ENCODE peak calls at places on chromosomes 16 and 17, in nine cellular contexts. One of them, this sample, is unnamed.
A peak's percentile ranks its signal among the peaks of the same experiment; 100 is the strongest.

GRCh38 chr16:81492965-81493754 is 48.6 kb downstream of the CMIP start:
- DNase-seq in pancreas: peak; percentile 29
- DNase-seq in right atrium auricular region: no peak
- DNase-seq in H7: no peak
- DNase-seq in endothelial cell of umbilical vein: no peak
- DNase-seq in bronchial epithelial cell: peak; percentile 70
- DNase-seq in fibroblast of lung: no peak
- DNase-seq in Peyer's patch: no peak
- DNase-seq in neuronal stem cell: no peak
- DNase-seq in this sample: no peak

GRCh38 chr17:82831041-82831817 is 8.6 kb downstream of the ZNF750 start:
- DNase-seq in right atrium auricular region: no peak
- DNase-seq in endothelial cell of umbilical vein: no peak
- DNase-seq in bronchial epithelial cell: no peak
- DNase-seq in H7: peak; percentile 64
- DNase-seq in Peyer's patch: no peak
- DNase-seq in pancreas: no peak
- DNase-seq in fibroblast of lung: no peak
- DNase-seq in neuronal stem cell: no peak
- DNase-seq in this sample: no peak

GRCh38 chr16:27232061-27232841 is 28.9 kb downstream of the KDM8 start:
- DNase-seq in fibroblast of lung: no peak
- DNase-seq in right atrium auricular region: no peak
- DNase-seq in pancreas: no peak
- DNase-seq in endothelial cell of umbilical vein: no peak
- DNase-seq in H7: peak; percentile 20
- DNase-seq in bronchial epithelial cell: no peak
- DNase-seq in Peyer's patch: peak; percentile 86
- DNase-seq in neuronal stem cell: no peak
- DNase-seq in this sample: no peak

GRCh38 chr16:78291642-78292041 is 192.2 kb downstream of the WWOX start:
- DNase-seq in neuronal stem cell: no peak
- DNase-seq in bronchial epithelial cell: no peak
- DNase-seq in H7: no peak
- DNase-seq in endothelial cell of umbilical vein: no peak
- DNase-seq in right atrium auricular region: no peak
- DNase-seq in Peyer's patch: no peak
- DNase-seq in pancreas: no peak
- DNase-seq in fibroblast of lung: no peak
- DNase-seq in this sample: no peak

GRCh38 chr17:16258916-16259315 is 41.9 kb downstream of the PIGL start:
- DNase-seq in pancreas: no peak
- DNase-seq in bronchial epithelial cell: no peak
- DNase-seq in Peyer's patch: no peak
- DNase-seq in endothelial cell of umbilical vein: no peak
- DNase-seq in H7: no peak
- DNase-seq in neuronal stem cell: no peak
- DNase-seq in fibroblast of lung: peak; percentile 71
- DNase-seq in right atrium auricular region: no peak
- DNase-seq in this sample: peak; percentile 58

GRCh38 chr17:47905221-47905733 is 9.2 kb downstream of the SP2 start:
- DNase-seq in Peyer's patch: no peak
- DNase-seq in endothelial cell of umbilical vein: peak; percentile 77
- DNase-seq in bronchial epithelial cell: peak; percentile 66
- DNase-seq in neuronal stem cell: no peak
- DNase-seq in fibroblast of lung: peak; percentile 73
- DNase-seq in pancreas: peak; percentile 39
- DNase-seq in right atrium auricular region: peak; percentile 84
- DNase-seq in H7: no peak
- DNase-seq in this sample: peak; percentile 68

GRCh38 chr16:70152578-70153302 is 20.8 kb upstream of the CLEC18C start:
- DNase-seq in right atrium auricular region: no peak
- DNase-seq in neuronal stem cell: no peak
- DNase-seq in pancreas: no peak
- DNase-seq in bronchial epithelial cell: no peak
- DNase-seq in endothelial cell of umbilical vein: peak; percentile 1
- DNase-seq in Peyer's patch: no peak
- DNase-seq in fibroblast of lung: no peak
- DNase-seq in H7: peak; percentile 18
- DNase-seq in this sample: no peak

GRCh38 chr17:66686601-66687000 is 148.3 kb upstream of the CACNG5 start:
- DNase-seq in neuronal stem cell: no peak
- DNase-seq in right atrium auricular region: no peak
- DNase-seq in pancreas: no peak
- DNase-seq in endothelial cell of umbilical vein: no peak
- DNase-seq in bronchial epithelial cell: no peak
- DNase-seq in fibroblast of lung: no peak
- DNase-seq in H7: no peak
- DNase-seq in Peyer's patch: no peak
- DNase-seq in this sample: no peak

GRCh38 chr17:78409191-78409621 is 30.8 kb downstream of the PGS1 start:
- DNase-seq in endothelial cell of umbilical vein: no peak
- DNase-seq in right atrium auricular region: no peak
- DNase-seq in Peyer's patch: peak; percentile 90
- DNase-seq in bronchial epithelial cell: no peak
- DNase-seq in neuronal stem cell: no peak
- DNase-seq in fibroblast of lung: no peak
- DNase-seq in pancreas: peak; percentile 75
- DNase-seq in H7: no peak
- DNase-seq in this sample: no peak

GRCh38 chr17:78403822-78404221 is 25.4 kb downstream of the PGS1 start:
- DNase-seq in H7: no peak
- DNase-seq in Peyer's patch: no peak
- DNase-seq in right atrium auricular region: no peak
- DNase-seq in neuronal stem cell: no peak
- DNase-seq in endothelial cell of umbilical vein: no peak
- DNase-seq in fibroblast of lung: no peak
- DNase-seq in bronchial epithelial cell: no peak
- DNase-seq in pancreas: no peak
- DNase-seq in this sample: no peak

GRCh38 chr17:78408476-78409020 is 30.1 kb downstream of the PGS1 start:
- DNase-seq in bronchial epithelial cell: no peak
- DNase-seq in neuronal stem cell: no peak
- DNase-seq in fibroblast of lung: no peak
- DNase-seq in right atrium auricular region: no peak
- DNase-seq in pancreas: no peak
- DNase-seq in endothelial cell of umbilical vein: no peak
- DNase-seq in H7: no peak
- DNase-seq in Peyer's patch: peak; percentile 84
- DNase-seq in this sample: no peak

GRCh38 chr17:78406396-78406795 is 27.9 kb downstream of the PGS1 start:
- DNase-seq in bronchial epithelial cell: no peak
- DNase-seq in H7: no peak
- DNase-seq in endothelial cell of umbilical vein: no peak
- DNase-seq in right atrium auricular region: no peak
- DNase-seq in Peyer's patch: no peak
- DNase-seq in fibroblast of lung: no peak
- DNase-seq in neuronal stem cell: no peak
- DNase-seq in pancreas: no peak
- DNase-seq in this sample: no peak

DNA sequence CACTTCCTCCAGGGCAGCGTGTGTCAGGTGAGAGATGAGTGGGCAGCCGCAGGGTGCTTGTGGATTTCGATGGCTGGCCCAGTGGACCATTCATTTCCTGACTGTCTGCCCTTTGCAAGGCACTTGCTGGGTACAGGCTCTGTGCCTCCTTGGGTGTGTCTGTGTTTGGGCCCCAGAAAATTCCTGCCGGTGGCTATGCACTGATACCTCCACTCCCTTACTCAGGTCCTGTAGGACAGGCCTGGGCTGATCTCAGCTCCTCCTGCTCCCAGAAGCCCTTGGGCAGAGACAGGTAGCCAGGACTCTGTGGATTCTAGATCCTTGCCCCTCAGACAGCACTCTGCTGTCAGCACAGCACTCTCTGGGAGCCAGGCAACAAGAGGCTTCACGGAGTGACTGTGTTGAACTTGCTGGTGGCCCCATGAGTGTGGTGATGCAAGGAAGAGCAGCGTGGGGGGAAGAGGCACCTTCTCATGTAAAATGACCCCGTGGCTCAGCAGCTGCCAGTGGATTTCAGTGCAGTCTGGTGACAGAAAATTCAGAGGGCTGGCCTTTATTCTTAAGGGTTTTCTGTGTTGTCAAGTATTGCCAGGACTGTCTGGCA is 29.0 kb downstream of the PGS1 start:
- DNase-seq in endothelial cell of umbilical vein: no peak
- DNase-seq in Peyer's patch: no peak
- DNase-seq in right atrium auricular region: no peak
- DNase-seq in fibroblast of lung: no peak
- DNase-seq in neuronal stem cell: no peak
- DNase-seq in pancreas: no peak
- DNase-seq in H7: no peak
- DNase-seq in bronchial epithelial cell: peak; percentile 52
- DNase-seq in this sample: peak; percentile 42
- H3K36me3 ChIP-seq in endothelial cell of umbilical vein: peaks cover 33% of the 10 kb centered on the region
- H3K36me3 ChIP-seq in Peyer's patch: peaks cover 38% of the 10 kb centered on the region
- H3K36me3 ChIP-seq in right atrium auricular region: peaks cover 36% of the 10 kb centered on the region
- H3K36me3 ChIP-seq in fibroblast of lung: peaks cover 9% of the 10 kb centered on the region
- H3K36me3 ChIP-seq in neuronal stem cell: peaks cover 44% of the 10 kb centered on the region
- H3K36me3 ChIP-seq in pancreas: peaks cover 11% of the 10 kb centered on the region
- H3K36me3 ChIP-seq in H7: peaks cover 20% of the 10 kb centered on the region
- H3K36me3 ChIP-seq in bronchial epithelial cell: peaks cover 11% of the 10 kb centered on the region
- H3K36me3 ChIP-seq in this sample: peaks cover 12% of the 10 kb centered on the region

DNA sequence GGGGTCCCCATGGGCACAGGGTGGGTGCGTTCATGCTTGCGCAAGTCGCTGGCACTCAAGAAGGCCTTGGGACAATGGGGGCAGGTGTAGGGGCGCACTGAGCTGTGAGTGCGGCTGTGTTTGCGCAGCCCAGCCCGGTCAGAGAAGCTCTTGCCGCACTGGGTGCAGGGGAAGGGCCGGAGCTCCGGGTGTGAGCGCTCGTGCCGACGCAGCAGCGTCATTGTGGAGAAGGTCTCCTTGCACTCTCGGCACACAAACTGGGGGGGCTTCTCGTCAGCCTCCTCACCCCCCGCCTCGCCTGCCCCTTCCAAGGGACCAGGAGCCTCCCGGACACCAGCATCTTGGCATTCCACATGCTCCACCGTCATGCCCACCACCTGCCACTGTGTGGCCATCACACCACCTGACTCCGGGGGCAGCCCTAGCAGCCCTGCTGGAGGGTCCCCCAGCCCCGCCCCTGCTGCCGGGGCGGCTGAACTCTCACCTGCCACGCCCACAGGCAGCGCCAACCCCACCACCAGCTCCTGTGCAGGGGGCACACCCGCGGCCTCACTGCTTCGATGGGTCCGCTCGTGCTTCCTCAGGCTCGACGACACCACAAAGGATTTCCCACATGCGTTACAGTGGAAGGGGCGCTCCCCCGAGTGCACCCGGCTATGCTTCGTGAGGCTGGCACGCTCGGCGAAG is 12.8 kb downstream of the ZNF668 start:
- DNase-seq in endothelial cell of umbilical vein: no peak
- DNase-seq in Peyer's patch: no peak
- DNase-seq in fibroblast of lung: no peak
- DNase-seq in bronchial epithelial cell: no peak
- DNase-seq in H7: peak; percentile 61
- DNase-seq in right atrium auricular region: no peak
- DNase-seq in pancreas: no peak
- DNase-seq in neuronal stem cell: no peak
- DNase-seq in this sample: no peak
- H3K36me3 ChIP-seq in endothelial cell of umbilical vein: peaks cover 19% of the 10 kb centered on the region
- H3K36me3 ChIP-seq in Peyer's patch: peaks cover 27% of the 10 kb centered on the region
- H3K36me3 ChIP-seq in fibroblast of lung: peaks cover 27% of the 10 kb centered on the region
- H3K36me3 ChIP-seq in bronchial epithelial cell: peaks cover 14% of the 10 kb centered on the region
- H3K36me3 ChIP-seq in H7: no peaks in the 10 kb centered on the region
- H3K36me3 ChIP-seq in right atrium auricular region: peaks cover 25% of the 10 kb centered on the region
- H3K36me3 ChIP-seq in pancreas: peaks cover 10% of the 10 kb centered on the region
- H3K36me3 ChIP-seq in neuronal stem cell: peaks cover 26% of the 10 kb centered on the region
- H3K36me3 ChIP-seq in this sample: no peaks in the 10 kb centered on the region

GRCh38 chr17:78316115-78316866 is 43.6 kb downstream of the SOCS3 start:
- DNase-seq in endothelial cell of umbilical vein: no peak
- DNase-seq in bronchial epithelial cell: no peak
- DNase-seq in right atrium auricular region: no peak
- DNase-seq in neuronal stem cell: no peak
- DNase-seq in Peyer's patch: no peak
- DNase-seq in H7: peak; percentile 80
- DNase-seq in fibroblast of lung: no peak
- DNase-seq in pancreas: no peak
- DNase-seq in this sample: no peak

GRCh38 chr17:78318407-78318806 is 41.5 kb downstream of the SOCS3 start:
- DNase-seq in neuronal stem cell: no peak
- DNase-seq in right atrium auricular region: no peak
- DNase-seq in fibroblast of lung: no peak
- DNase-seq in pancreas: no peak
- DNase-seq in Peyer's patch: no peak
- DNase-seq in endothelial cell of umbilical vein: no peak
- DNase-seq in bronchial epithelial cell: no peak
- DNase-seq in H7: peak; percentile 43
- DNase-seq in this sample: no peak

GRCh38 chr17:78316867-78317816 is 42.7 kb downstream of the SOCS3 start:
- DNase-seq in right atrium auricular region: no peak
- DNase-seq in endothelial cell of umbilical vein: no peak
- DNase-seq in Peyer's patch: peak; percentile 75
- DNase-seq in fibroblast of lung: peak; percentile 48
- DNase-seq in neuronal stem cell: no peak
- DNase-seq in bronchial epithelial cell: peak; percentile 43
- DNase-seq in pancreas: peak; percentile 48
- DNase-seq in H7: peak; percentile 96
- DNase-seq in this sample: peak; percentile 44

GRCh38 chr17:78318843-78319242 is 41.0 kb downstream of the SOCS3 start:
- DNase-seq in Peyer's patch: no peak
- DNase-seq in fibroblast of lung: no peak
- DNase-seq in pancreas: no peak
- DNase-seq in H7: no peak
- DNase-seq in right atrium auricular region: no peak
- DNase-seq in neuronal stem cell: no peak
- DNase-seq in endothelial cell of umbilical vein: no peak
- DNase-seq in bronchial epithelial cell: no peak
- DNase-seq in this sample: no peak

DNA sequence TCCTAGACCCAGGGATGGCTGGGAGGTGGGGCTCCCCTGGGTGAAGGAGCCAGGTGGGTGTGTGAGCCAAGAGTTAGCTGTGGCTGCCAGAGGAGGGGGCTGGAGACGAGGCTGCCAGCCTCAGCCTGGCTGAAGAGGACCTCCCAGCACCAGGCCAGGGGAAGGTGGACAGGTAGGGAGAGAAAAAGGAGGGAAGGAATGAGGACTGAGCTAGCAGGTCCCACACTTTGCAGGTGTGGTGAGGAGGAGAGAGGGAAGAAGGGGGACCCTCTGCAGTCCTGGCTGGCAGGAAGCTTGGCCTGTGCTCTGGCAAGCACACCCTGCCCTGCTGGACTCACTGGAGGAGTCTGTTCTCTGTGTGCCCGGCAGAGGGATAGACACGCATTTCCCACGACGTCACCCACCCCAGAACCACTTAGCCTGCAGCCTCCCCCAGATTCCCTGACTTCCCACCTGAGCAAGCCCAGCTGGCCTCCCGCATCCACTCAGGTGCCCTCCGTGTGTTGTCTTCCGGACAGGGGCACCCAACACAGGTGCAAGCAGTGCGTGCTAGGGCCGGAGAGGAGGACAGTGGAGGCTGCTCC is 42.0 kb downstream of the SOCS3 start:
- DNase-seq in fibroblast of lung: no peak
- DNase-seq in Peyer's patch: no peak
- DNase-seq in H7: peak; percentile 61
- DNase-seq in right atrium auricular region: no peak
- DNase-seq in endothelial cell of umbilical vein: no peak
- DNase-seq in neuronal stem cell: no peak
- DNase-seq in pancreas: no peak
- DNase-seq in bronchial epithelial cell: no peak
- DNase-seq in this sample: no peak
- H3K36me3 ChIP-seq in fibroblast of lung: no peaks in the 10 kb centered on the region
- H3K36me3 ChIP-seq in Peyer's patch: no peaks in the 10 kb centered on the region
- H3K36me3 ChIP-seq in H7: no peaks in the 10 kb centered on the region
- H3K36me3 ChIP-seq in right atrium auricular region: no peaks in the 10 kb centered on the region
- H3K36me3 ChIP-seq in endothelial cell of umbilical vein: no peaks in the 10 kb centered on the region
- H3K36me3 ChIP-seq in neuronal stem cell: no peaks in the 10 kb centered on the region
- H3K36me3 ChIP-seq in pancreas: no peaks in the 10 kb centered on the region
- H3K36me3 ChIP-seq in bronchial epithelial cell: no peaks in the 10 kb centered on the region
- H3K36me3 ChIP-seq in this sample: no peaks in the 10 kb centered on the region

DNA sequence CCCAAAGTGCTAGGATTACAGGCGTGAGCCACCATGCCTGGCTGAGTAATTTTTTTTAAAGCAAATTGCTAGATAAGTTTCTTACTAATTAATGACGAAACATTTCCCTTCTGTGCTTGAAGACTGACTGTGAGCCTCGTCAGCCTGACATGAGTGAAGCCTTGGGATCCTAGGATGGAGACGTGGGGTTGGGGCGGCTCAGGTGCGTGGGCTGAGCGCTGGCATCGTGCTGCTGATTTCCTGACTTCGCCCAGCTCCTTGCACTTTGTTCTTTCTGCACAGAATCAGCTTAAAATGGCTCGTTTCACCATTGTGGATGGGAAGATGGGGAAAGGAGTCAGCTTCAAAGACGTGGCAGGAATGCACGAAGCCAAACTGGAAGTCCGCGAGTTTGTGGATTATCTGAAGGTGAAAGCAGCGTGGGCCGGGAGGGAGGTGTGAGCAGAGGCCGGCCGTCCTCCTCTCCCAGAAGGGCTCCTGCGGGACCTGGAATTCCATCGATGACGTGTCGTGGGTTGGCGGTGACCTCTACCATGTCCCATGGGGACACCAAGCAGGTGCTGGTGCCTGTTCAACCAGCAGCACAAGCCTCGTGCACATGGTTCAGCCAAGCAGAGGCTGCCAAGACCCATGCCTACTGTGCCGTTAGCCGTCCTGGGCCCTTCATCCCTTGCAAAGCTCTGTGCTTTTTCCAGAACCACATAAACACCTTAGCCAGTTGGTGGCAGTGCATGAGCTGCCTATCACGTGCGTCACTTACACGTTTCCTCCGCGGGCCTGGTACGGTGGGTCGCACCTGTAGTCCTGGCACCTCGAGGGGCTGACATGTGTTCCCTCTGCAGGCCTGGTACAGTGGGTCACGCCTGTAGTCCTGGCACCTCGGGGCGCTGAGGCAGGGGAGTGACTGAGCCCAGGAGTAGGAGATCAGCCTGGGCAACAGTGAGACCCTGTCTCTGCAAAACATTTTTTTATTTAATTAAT is 22.5 kb downstream of the SPG7 start:
- DNase-seq in bronchial epithelial cell: no peak
- DNase-seq in H7: no peak
- DNase-seq in endothelial cell of umbilical vein: no peak
- DNase-seq in neuronal stem cell: no peak
- DNase-seq in pancreas: no peak
- DNase-seq in Peyer's patch: no peak
- DNase-seq in fibroblast of lung: no peak
- DNase-seq in right atrium auricular region: no peak
- DNase-seq in this sample: no peak
- H3K36me3 ChIP-seq in bronchial epithelial cell: peaks cover 39% of the 10 kb centered on the region
- H3K36me3 ChIP-seq in H7: peaks cover 57% of the 10 kb centered on the region
- H3K36me3 ChIP-seq in endothelial cell of umbilical vein: peaks cover 34% of the 10 kb centered on the region
- H3K36me3 ChIP-seq in neuronal stem cell: peaks cover 58% of the 10 kb centered on the region
- H3K36me3 ChIP-seq in pancreas: peaks cover 69% of the 10 kb centered on the region
- H3K36me3 ChIP-seq in Peyer's patch: peaks cover 100% of the 10 kb centered on the region
- H3K36me3 ChIP-seq in fibroblast of lung: peaks cover 32% of the 10 kb centered on the region
- H3K36me3 ChIP-seq in right atrium auricular region: peaks cover 93% of the 10 kb centered on the region
- H3K36me3 ChIP-seq in this sample: peaks cover 56% of the 10 kb centered on the region